ENCODE peak calls at places on chromosomes 16 and 17, in six cellular contexts. One of them, this sample, is unnamed.

GRCh38 chr17:958712-959451 is 20.7 kb downstream of the NXN start:
- DNase-seq in H1: no peak
- DNase-seq in GM12891: no peak
- DNase-seq in K562: no peak
- DNase-seq in GM12878: no peak
- DNase-seq in HepG2: no peak
- DNase-seq in this sample: no peak

GRCh38 chr17:34706029-34706428 is 126.6 kb downstream of the TMEM132E start:
- DNase-seq in H1: no peak
- DNase-seq in GM12891: no peak
- DNase-seq in K562: peak; percentile 24
- DNase-seq in GM12878: no peak
- DNase-seq in HepG2: no peak
- DNase-seq in this sample: no peak

GRCh38 chr16:8087597-8088279 is 502.6 kb downstream of the TMEM114 start:
- DNase-seq in H1: no peak
- DNase-seq in GM12891: no peak
- DNase-seq in K562: peak; percentile 59
- DNase-seq in GM12878: no peak
- DNase-seq in HepG2: no peak
- DNase-seq in this sample: no peak

GRCh38 chr16:80403871-80404270 is 136.9 kb upstream of the DYNLRB2 start:
- DNase-seq in H1: no peak
- DNase-seq in GM12891: no peak
- DNase-seq in K562: no peak
- DNase-seq in GM12878: no peak
- DNase-seq in HepG2: no peak
- DNase-seq in this sample: no peak

GRCh38 chr17:19335951-19336631 is 26.4 kb downstream of the B9D1 start:
- DNase-seq in H1: no peak
- DNase-seq in GM12891: no peak
- DNase-seq in K562: no peak
- DNase-seq in GM12878: no peak
- DNase-seq in HepG2: no peak
- DNase-seq in this sample: no peak

GRCh38 chr16:77618011-77618410 is 104.3 kb upstream of the NUDT7 start:
- DNase-seq in H1: no peak
- DNase-seq in GM12891: no peak
- DNase-seq in K562: no peak
- DNase-seq in GM12878: no peak
- DNase-seq in HepG2: no peak
- DNase-seq in this sample: no peak

GRCh38 chr16:58127033-58127556 is 2.1 kb downstream of the CFAP20 start:
- DNase-seq in H1: no peak
- DNase-seq in GM12891: no peak
- DNase-seq in K562: peak; percentile 29
- DNase-seq in GM12878: no peak
- DNase-seq in HepG2: peak; percentile 49
- DNase-seq in this sample: no peak

GRCh38 chr16:22685162-22685830 is 128.7 kb upstream of the HS3ST2 start:
- DNase-seq in H1: no peak
- DNase-seq in GM12891: no peak
- DNase-seq in K562: no peak
- DNase-seq in GM12878: no peak
- DNase-seq in HepG2: no peak
- DNase-seq in this sample: no peak

GRCh38 chr17:31726980-31727427 is 132.0 kb downstream of the COPRS start:
- DNase-seq in H1: no peak
- DNase-seq in GM12891: no peak
- DNase-seq in K562: no peak
- DNase-seq in GM12878: no peak
- DNase-seq in HepG2: no peak
- DNase-seq in this sample: no peak

GRCh38 chr16:89593841-89594240 is 18.3 kb downstream of the CPNE7 start:
- DNase-seq in H1: no peak
- DNase-seq in GM12891: no peak
- DNase-seq in K562: no peak
- DNase-seq in GM12878: no peak
- DNase-seq in HepG2: no peak
- DNase-seq in this sample: no peak

GRCh38 chr17:70105154-70105553 is 30.1 kb downstream of the KCNJ16 start:
- DNase-seq in H1: no peak
- DNase-seq in GM12891: no peak
- DNase-seq in K562: no peak
- DNase-seq in GM12878: no peak
- DNase-seq in HepG2: no peak
- DNase-seq in this sample: no peak

GRCh38 chr16:13335894-13336293 is 434.5 kb downstream of the SHISA9 start:
- DNase-seq in H1: no peak
- DNase-seq in GM12891: no peak
- DNase-seq in K562: no peak
- DNase-seq in GM12878: no peak
- DNase-seq in HepG2: no peak
- DNase-seq in this sample: no peak

GRCh38 chr16:11949527-11949926 is 7.7 kb upstream of the NPIPB2 start:
- DNase-seq in H1: no peak
- DNase-seq in GM12891: peak; percentile 53
- DNase-seq in K562: peak; percentile 58
- DNase-seq in GM12878: no peak
- DNase-seq in HepG2: peak; percentile 73
- DNase-seq in this sample: peak; percentile 51

GRCh38 chr17:54408741-54409140 is 491.9 kb upstream of the TOM1L1 start:
- DNase-seq in H1: no peak
- DNase-seq in GM12891: no peak
- DNase-seq in K562: no peak
- DNase-seq in GM12878: no peak
- DNase-seq in HepG2: no peak
- DNase-seq in this sample: no peak

GRCh38 chr17:8963665-8964258 is 1.7 kb downstream of the PIK3R5 start:
- DNase-seq in H1: no peak
- DNase-seq in GM12891: no peak
- DNase-seq in K562: no peak
- DNase-seq in GM12878: no peak
- DNase-seq in HepG2: no peak
- DNase-seq in this sample: no peak

GRCh38 chr16:1708768-1709180 is 2.8 kb downstream of the MAPK8IP3 start:
- DNase-seq in H1: no peak
- DNase-seq in GM12891: no peak
- DNase-seq in K562: peak; percentile 80
- DNase-seq in GM12878: no peak
- DNase-seq in HepG2: no peak
- DNase-seq in this sample: no peak
- TF ChIP-seq TAF1 in H1: no peak
- TF ChIP-seq TAF1 in GM12891: no peak
- TF ChIP-seq TAF1 in K562: peak; percentile 62
- TF ChIP-seq TAF1 in GM12878: no peak
- TF ChIP-seq TAF1 in HepG2: no peak
- TF ChIP-seq TAF1 in this sample: no peak

GRCh38 chr17:40111221-40112128 is 10.3 kb upstream of the MSL1 start:
- DNase-seq in H1: no peak
- DNase-seq in GM12891: peak; percentile 64
- DNase-seq in K562: peak; percentile 94
- DNase-seq in GM12878: no peak
- DNase-seq in HepG2: peak; percentile 95
- DNase-seq in this sample: peak; percentile 72
- TF ChIP-seq POLR2AphosphoS5 in H1: no peak
- TF ChIP-seq POLR2AphosphoS5 in GM12891: no peak
- TF ChIP-seq POLR2AphosphoS5 in K562: no peak
- TF ChIP-seq POLR2AphosphoS5 in GM12878: no peak
- TF ChIP-seq POLR2AphosphoS5 in HepG2: no peak
- TF ChIP-seq POLR2AphosphoS5 in this sample: no peak

GRCh38 chr17:46266656-46267544 is 28.0 kb upstream of the LRRC37A start:
- DNase-seq in H1: no peak
- DNase-seq in GM12891: peak; percentile 98
- DNase-seq in K562: peak; percentile 97
- DNase-seq in GM12878: peak; percentile 37
- DNase-seq in HepG2: peak; percentile 74
- DNase-seq in this sample: peak; percentile 93
- TF ChIP-seq POLR2A in H1: no peak
- TF ChIP-seq POLR2A in GM12891: no peak
- TF ChIP-seq POLR2A in K562: peak; percentile 95
- TF ChIP-seq POLR2A in GM12878: peak; percentile 90
- TF ChIP-seq POLR2A in HepG2: peak; percentile 74
- TF ChIP-seq POLR2A in this sample: peak; percentile 82

GRCh38 chr17:82112181-82112865 is 14.3 kb upstream of the FASN start:
- DNase-seq in H1: no peak
- DNase-seq in GM12891: no peak
- DNase-seq in K562: no peak
- DNase-seq in GM12878: no peak
- DNase-seq in HepG2: no peak
- DNase-seq in this sample: no peak

GRCh38 chr17:82114447-82114846 is 16.4 kb upstream of the FASN start:
- DNase-seq in H1: no peak
- DNase-seq in GM12891: no peak
- DNase-seq in K562: no peak
- DNase-seq in GM12878: no peak
- DNase-seq in HepG2: no peak
- DNase-seq in this sample: no peak

GRCh38 chr17:82113941-82114340 is 15.9 kb upstream of the FASN start:
- DNase-seq in H1: no peak
- DNase-seq in GM12891: no peak
- DNase-seq in K562: no peak
- DNase-seq in GM12878: no peak
- DNase-seq in HepG2: no peak
- DNase-seq in this sample: no peak

GRCh38 chr17:82112866-82113390 is 14.9 kb upstream of the FASN start:
- DNase-seq in H1: no peak
- DNase-seq in GM12891: no peak
- DNase-seq in K562: no peak
- DNase-seq in GM12878: no peak
- DNase-seq in HepG2: no peak
- DNase-seq in this sample: no peak

DNA sequence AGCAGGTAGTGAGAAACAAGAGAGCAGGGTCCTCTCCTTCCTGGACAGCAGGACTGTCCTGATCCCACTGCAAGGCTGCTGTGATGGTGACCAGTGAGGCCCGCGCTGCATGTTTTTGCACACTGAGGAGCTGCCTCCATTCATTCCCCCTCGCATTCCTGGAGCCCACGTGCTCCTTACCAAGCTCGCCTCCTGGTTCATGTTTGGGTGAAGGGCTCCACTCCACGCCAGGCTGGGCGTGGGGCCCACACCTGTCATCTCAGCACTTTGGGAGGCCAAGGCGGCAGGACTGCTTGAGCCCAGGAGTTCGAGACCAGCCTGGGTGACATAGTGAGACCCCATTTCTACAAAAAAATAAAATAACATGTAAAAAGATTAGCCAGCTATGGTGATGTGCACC is 15.4 kb upstream of the FASN start:
- DNase-seq in H1: no peak
- DNase-seq in GM12891: no peak
- DNase-seq in K562: no peak
- DNase-seq in GM12878: no peak
- DNase-seq in HepG2: no peak
- DNase-seq in this sample: no peak
- TF ChIP-seq TAF1 in H1: no peak
- TF ChIP-seq TAF1 in GM12891: no peak
- TF ChIP-seq TAF1 in K562: no peak
- TF ChIP-seq TAF1 in GM12878: no peak
- TF ChIP-seq TAF1 in HepG2: no peak
- TF ChIP-seq TAF1 in this sample: no peak